ENCODE peak calls at places on chromosomes 5 and 9, in nine cellular contexts. One of them, this sample, is unnamed.

GRCh38 chr5:85293139-85293785 is 908.6 kb upstream of the EDIL3 start:
- DNase-seq in stomach: no peak
- DNase-seq in heart right ventricle: no peak
- DNase-seq in choroid plexus epithelial cell: no peak
- DNase-seq in uterus: no peak
- DNase-seq in GM13977: no peak
- DNase-seq in B cell: no peak
- DNase-seq in brain microvascular endothelial cell: no peak
- DNase-seq in tibial artery: no peak
- DNase-seq in this sample: peak

GRCh38 chr9:93136011-93136440 is 2.0 kb upstream of the NINJ1 start:
- DNase-seq in stomach: no peak
- DNase-seq in heart right ventricle: no peak
- DNase-seq in choroid plexus epithelial cell: peak
- DNase-seq in uterus: no peak
- DNase-seq in GM13977: no peak
- DNase-seq in B cell: no peak
- DNase-seq in brain microvascular endothelial cell: peak
- DNase-seq in tibial artery: no peak
- DNase-seq in this sample: peak

GRCh38 chr9:124349675-124350484 is 65.4 kb downstream of the PSMB7 start:
- DNase-seq in stomach: no peak
- DNase-seq in heart right ventricle: no peak
- DNase-seq in choroid plexus epithelial cell: no peak
- DNase-seq in uterus: no peak
- DNase-seq in GM13977: no peak
- DNase-seq in B cell: no peak
- DNase-seq in brain microvascular endothelial cell: no peak
- DNase-seq in tibial artery: no peak
- DNase-seq in this sample: no peak

GRCh38 chr5:20554001-20554400 is 566.0 kb upstream of the CDH18 start:
- DNase-seq in stomach: no peak
- DNase-seq in heart right ventricle: no peak
- DNase-seq in choroid plexus epithelial cell: peak
- DNase-seq in uterus: no peak
- DNase-seq in GM13977: no peak
- DNase-seq in B cell: no peak
- DNase-seq in brain microvascular endothelial cell: no peak
- DNase-seq in tibial artery: no peak
- DNase-seq in this sample: peak

GRCh38 chr5:141172381-141173204 is at the start of gene PCDHB7:
- DNase-seq in stomach: no peak
- DNase-seq in heart right ventricle: peak
- DNase-seq in choroid plexus epithelial cell: peak
- DNase-seq in uterus: peak
- DNase-seq in GM13977: no peak
- DNase-seq in B cell: peak
- DNase-seq in brain microvascular endothelial cell: no peak
- DNase-seq in tibial artery: no peak
- DNase-seq in this sample: peak

GRCh38 chr9:123401879-123402513 is 46.0 kb downstream of the CRB2 start:
- DNase-seq in stomach: no peak
- DNase-seq in heart right ventricle: peak
- DNase-seq in choroid plexus epithelial cell: peak
- DNase-seq in uterus: no peak
- DNase-seq in GM13977: peak
- DNase-seq in B cell: peak
- DNase-seq in brain microvascular endothelial cell: peak
- DNase-seq in tibial artery: no peak
- DNase-seq in this sample: peak

GRCh38 chr5:112755703-112756102 is 18.0 kb downstream of the APC start:
- DNase-seq in stomach: no peak
- DNase-seq in heart right ventricle: no peak
- DNase-seq in choroid plexus epithelial cell: no peak
- DNase-seq in uterus: no peak
- DNase-seq in GM13977: no peak
- DNase-seq in B cell: no peak
- DNase-seq in brain microvascular endothelial cell: no peak
- DNase-seq in tibial artery: no peak
- DNase-seq in this sample: no peak

GRCh38 chr5:174411513-174411819 is 312.9 kb upstream of the MSX2 start:
- DNase-seq in stomach: no peak
- DNase-seq in heart right ventricle: no peak
- DNase-seq in choroid plexus epithelial cell: no peak
- DNase-seq in uterus: no peak
- DNase-seq in GM13977: no peak
- DNase-seq in B cell: no peak
- DNase-seq in brain microvascular endothelial cell: no peak
- DNase-seq in tibial artery: no peak
- DNase-seq in this sample: no peak

GRCh38 chr9:130288393-130288792 is 22.8 kb downstream of the HMCN2 start:
- DNase-seq in stomach: no peak
- DNase-seq in heart right ventricle: no peak
- DNase-seq in choroid plexus epithelial cell: no peak
- DNase-seq in uterus: no peak
- DNase-seq in GM13977: no peak
- DNase-seq in B cell: no peak
- DNase-seq in brain microvascular endothelial cell: no peak
- DNase-seq in tibial artery: no peak
- DNase-seq in this sample: no peak

GRCh38 chr5:142091922-142092321 is 16.7 kb upstream of the NDFIP1 start:
- DNase-seq in stomach: no peak
- DNase-seq in heart right ventricle: no peak
- DNase-seq in choroid plexus epithelial cell: no peak
- DNase-seq in uterus: no peak
- DNase-seq in GM13977: no peak
- DNase-seq in B cell: no peak
- DNase-seq in brain microvascular endothelial cell: no peak
- DNase-seq in tibial artery: no peak
- DNase-seq in this sample: no peak

GRCh38 chr5:32852535-32852934 is 141.4 kb downstream of the NPR3 start:
- DNase-seq in stomach: no peak
- DNase-seq in heart right ventricle: peak
- DNase-seq in choroid plexus epithelial cell: peak
- DNase-seq in uterus: no peak
- DNase-seq in GM13977: no peak
- DNase-seq in B cell: no peak
- DNase-seq in brain microvascular endothelial cell: peak
- DNase-seq in tibial artery: no peak
- DNase-seq in this sample: peak

GRCh38 chr9:133787749-133788015 is 49.5 kb upstream of the SARDH start:
- DNase-seq in stomach: peak
- DNase-seq in heart right ventricle: no peak
- DNase-seq in choroid plexus epithelial cell: peak
- DNase-seq in uterus: no peak
- DNase-seq in GM13977: peak
- DNase-seq in B cell: peak
- DNase-seq in brain microvascular endothelial cell: no peak
- DNase-seq in tibial artery: peak
- DNase-seq in this sample: no peak

GRCh38 chr5:170939178-170939577 is 77.4 kb downstream of the RANBP17 start:
- DNase-seq in stomach: no peak
- DNase-seq in heart right ventricle: no peak
- DNase-seq in choroid plexus epithelial cell: no peak
- DNase-seq in uterus: no peak
- DNase-seq in GM13977: no peak
- DNase-seq in B cell: no peak
- DNase-seq in brain microvascular endothelial cell: no peak
- DNase-seq in tibial artery: no peak
- DNase-seq in this sample: no peak

GRCh38 chr9:128689293-128689770 is 310 bp downstream of the SET start:
- DNase-seq in stomach: peak
- DNase-seq in heart right ventricle: peak
- DNase-seq in choroid plexus epithelial cell: no peak
- DNase-seq in uterus: no peak
- DNase-seq in GM13977: no peak
- DNase-seq in B cell: no peak
- DNase-seq in brain microvascular endothelial cell: peak
- DNase-seq in tibial artery: peak
- DNase-seq in this sample: peak

GRCh38 chr5:154220625-154221024 is 30.1 kb downstream of the GALNT10 start:
- DNase-seq in stomach: no peak
- DNase-seq in heart right ventricle: no peak
- DNase-seq in choroid plexus epithelial cell: peak
- DNase-seq in uterus: no peak
- DNase-seq in GM13977: no peak
- DNase-seq in B cell: no peak
- DNase-seq in brain microvascular endothelial cell: peak
- DNase-seq in tibial artery: no peak
- DNase-seq in this sample: peak

GRCh38 chr5:31531543-31531887 is 378 bp downstream of the DROSHA start:
- DNase-seq in stomach: peak
- DNase-seq in heart right ventricle: no peak
- DNase-seq in choroid plexus epithelial cell: peak
- DNase-seq in uterus: no peak
- DNase-seq in GM13977: peak
- DNase-seq in B cell: no peak
- DNase-seq in brain microvascular endothelial cell: peak
- DNase-seq in tibial artery: no peak
- DNase-seq in this sample: peak

GRCh38 chr9:130422546-130422945 is 22.2 kb upstream of the ASS1 start:
- DNase-seq in stomach: no peak
- DNase-seq in heart right ventricle: no peak
- DNase-seq in choroid plexus epithelial cell: no peak
- DNase-seq in uterus: no peak
- DNase-seq in GM13977: no peak
- DNase-seq in B cell: no peak
- DNase-seq in brain microvascular endothelial cell: no peak
- DNase-seq in tibial artery: no peak
- DNase-seq in this sample: no peak

GRCh38 chr5:176394881-176395675 is 6.5 kb downstream of the HIGD2A start:
- DNase-seq in stomach: no peak
- DNase-seq in heart right ventricle: peak
- DNase-seq in choroid plexus epithelial cell: peak
- DNase-seq in uterus: no peak
- DNase-seq in GM13977: no peak
- DNase-seq in B cell: no peak
- DNase-seq in brain microvascular endothelial cell: no peak
- DNase-seq in tibial artery: no peak
- DNase-seq in this sample: no peak

GRCh38 chr9:71812385-71812784 is 44.1 kb upstream of the CEMIP2 start:
- DNase-seq in stomach: no peak
- DNase-seq in heart right ventricle: peak
- DNase-seq in choroid plexus epithelial cell: peak
- DNase-seq in uterus: peak
- DNase-seq in GM13977: no peak
- DNase-seq in B cell: no peak
- DNase-seq in brain microvascular endothelial cell: no peak
- DNase-seq in tibial artery: peak
- DNase-seq in this sample: peak
- TF ChIP-seq CTCF in stomach: no peak
- TF ChIP-seq CTCF in heart right ventricle: no peak
- TF ChIP-seq CTCF in choroid plexus epithelial cell: peak
- TF ChIP-seq CTCF in uterus: no peak
- TF ChIP-seq CTCF in GM13977: no peak
- TF ChIP-seq CTCF in B cell: no peak
- TF ChIP-seq CTCF in brain microvascular endothelial cell: peak
- TF ChIP-seq CTCF in tibial artery: peak
- TF ChIP-seq CTCF in this sample: peak

GRCh38 chr5:137075163-137075970 is 423.8 kb downstream of the SPOCK1 start:
- DNase-seq in stomach: peak
- DNase-seq in heart right ventricle: peak
- DNase-seq in choroid plexus epithelial cell: peak
- DNase-seq in uterus: peak
- DNase-seq in GM13977: peak
- DNase-seq in B cell: no peak
- DNase-seq in brain microvascular endothelial cell: no peak
- DNase-seq in tibial artery: no peak
- DNase-seq in this sample: peak
- TF ChIP-seq CTCF in stomach: peak
- TF ChIP-seq CTCF in heart right ventricle: no peak
- TF ChIP-seq CTCF in choroid plexus epithelial cell: peak
- TF ChIP-seq CTCF in uterus: peak
- TF ChIP-seq CTCF in GM13977: peak
- TF ChIP-seq CTCF in B cell: no peak
- TF ChIP-seq CTCF in brain microvascular endothelial cell: peak
- TF ChIP-seq CTCF in tibial artery: peak
- TF ChIP-seq CTCF in this sample: peak

DNA sequence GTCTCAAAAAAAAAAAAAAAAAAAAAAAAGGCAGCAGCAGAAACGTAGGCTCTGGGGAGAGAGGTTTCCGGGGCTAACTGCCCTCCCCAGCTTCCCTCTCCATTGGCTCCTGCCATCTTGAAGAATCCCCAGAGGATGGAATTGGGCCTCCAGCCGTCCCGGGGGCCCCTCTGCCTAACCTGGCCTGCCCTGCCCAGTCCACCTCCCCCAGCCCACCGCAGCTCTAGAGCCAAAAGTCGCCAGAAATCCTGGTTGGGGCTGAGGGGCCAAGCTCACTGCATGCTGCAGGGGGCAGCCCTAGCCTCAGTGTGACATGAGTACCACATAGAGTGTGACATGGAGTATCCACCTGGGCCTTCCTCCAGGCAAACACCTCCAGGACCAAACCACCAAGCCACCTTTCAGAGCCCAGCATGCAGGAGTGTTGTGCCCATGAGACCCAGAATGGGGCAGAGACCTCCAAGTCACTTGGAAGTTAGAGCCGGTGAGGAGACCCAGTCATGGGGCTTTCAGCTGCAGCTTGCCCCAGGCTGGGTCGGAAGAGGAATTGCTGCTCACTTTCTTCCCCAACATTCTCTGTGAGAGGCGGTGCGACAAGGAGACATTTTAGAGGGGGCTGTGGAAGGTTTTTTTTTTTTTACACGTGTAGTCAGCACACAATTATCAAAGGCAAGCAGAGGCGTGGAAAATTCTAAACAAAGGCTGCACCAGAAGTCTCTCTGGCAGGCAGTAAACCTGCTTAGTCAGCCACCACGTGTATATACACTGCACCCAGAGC is 17.6 kb downstream of the CD74 start:
- DNase-seq in stomach: no peak
- DNase-seq in heart right ventricle: no peak
- DNase-seq in choroid plexus epithelial cell: no peak
- DNase-seq in uterus: no peak
- DNase-seq in GM13977: no peak
- DNase-seq in B cell: peak
- DNase-seq in brain microvascular endothelial cell: no peak
- DNase-seq in tibial artery: no peak
- DNase-seq in this sample: no peak
- TF ChIP-seq CTCF in stomach: no peak
- TF ChIP-seq CTCF in heart right ventricle: no peak
- TF ChIP-seq CTCF in choroid plexus epithelial cell: no peak
- TF ChIP-seq CTCF in uterus: no peak
- TF ChIP-seq CTCF in GM13977: no peak
- TF ChIP-seq CTCF in B cell: no peak
- TF ChIP-seq CTCF in brain microvascular endothelial cell: no peak
- TF ChIP-seq CTCF in tibial artery: no peak
- TF ChIP-seq CTCF in this sample: no peak

DNA sequence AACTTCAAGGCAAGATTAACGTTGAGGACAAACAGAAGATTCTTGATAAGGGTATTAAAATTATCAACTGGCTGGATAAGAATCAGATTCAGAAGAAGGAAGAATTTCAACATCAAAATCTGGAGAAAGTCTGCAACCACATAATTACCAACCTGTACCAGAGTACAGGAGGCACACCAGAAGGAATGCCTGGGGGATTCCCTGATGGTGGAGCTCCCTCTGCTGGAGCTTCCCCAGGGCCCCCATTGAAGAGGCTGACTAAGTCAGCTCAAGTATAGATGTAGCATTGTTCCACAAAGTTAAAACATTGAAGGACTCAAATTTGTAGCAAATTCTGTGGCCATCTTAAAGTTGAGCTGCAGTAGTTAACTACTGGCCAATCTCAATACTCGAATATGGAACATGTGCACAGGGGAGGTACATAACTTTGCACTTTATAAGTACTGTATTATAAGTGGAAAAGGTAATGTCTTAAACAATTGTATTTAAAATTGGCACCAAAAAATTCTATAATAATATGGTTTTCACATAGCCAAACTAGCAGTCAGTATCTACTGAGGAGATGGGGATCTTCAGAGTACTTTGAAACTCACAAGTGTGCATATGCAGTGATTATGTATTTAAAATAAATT is 237.5 kb downstream of the CHSY3 start:
- DNase-seq in stomach: no peak
- DNase-seq in heart right ventricle: peak
- DNase-seq in choroid plexus epithelial cell: peak
- DNase-seq in uterus: no peak
- DNase-seq in GM13977: peak
- DNase-seq in B cell: no peak
- DNase-seq in brain microvascular endothelial cell: peak
- DNase-seq in tibial artery: no peak
- DNase-seq in this sample: peak
- TF ChIP-seq CTCF in stomach: no peak
- TF ChIP-seq CTCF in heart right ventricle: peak
- TF ChIP-seq CTCF in choroid plexus epithelial cell: peak
- TF ChIP-seq CTCF in uterus: no peak
- TF ChIP-seq CTCF in GM13977: peak
- TF ChIP-seq CTCF in B cell: no peak
- TF ChIP-seq CTCF in brain microvascular endothelial cell: peak
- TF ChIP-seq CTCF in tibial artery: peak
- TF ChIP-seq CTCF in this sample: peak

This sample was measured in cardiac fibroblast.